ENCODE peak calls at places on chromosomes 4 and X, in six cellular contexts. V, A, S, L, E and T are unnamed samples.

GRCh38 chr4:98951710-98952109 is 22.8 kb upstream of the EIF4E start:
- DNase-seq in S (no peak), L (no peak), E (no peak), V (no peak), A (no peak), T (no peak)

GRCh38 chr4:111268769-111269414 is 646.0 kb upstream of the PITX2 start:
- DNase-seq in E (peak), L (no peak), V (no peak), A (no peak), S (no peak), T (peak)

GRCh38 chr4:151694819-151695730 is 65.7 kb downstream of the GATB start:
- DNase-seq in E (no peak), A (no peak), S (no peak), L (no peak), V (no peak), T (no peak)

GRCh38 chrX:131068945-131069719 is 11.0 kb downstream of the ARHGAP36 start:
- DNase-seq in L (no peak), S (no peak), A (no peak), V (no peak), E (peak), T (peak)

GRCh38 chr4:18593297-18594002 is 571.9 kb upstream of the LCORL start:
- DNase-seq in A (peak), E (peak), S (peak), V (no peak), L (peak), T (peak)

GRCh38 chrX:132199941-132200340 is 19.3 kb downstream of the RAP2C start:
- DNase-seq in A (no peak), V (no peak), E (peak), L (no peak), S (no peak), T (no peak)

GRCh38 chrX:136097871-136098805 is 49.2 kb upstream of the FHL1 start:
- DNase-seq in V (no peak), L (no peak), A (no peak), S (no peak), E (no peak), T (no peak)

GRCh38 chrX:144592036-144592435 is 655.3 kb upstream of the SPANXN1 start:
- DNase-seq in A (no peak), E (no peak), V (no peak), S (no peak), L (no peak), T (no peak)